ENCODE peak calls at places on chromosomes 7 and 10, in nine cellular contexts. V is H1, B is endothelial cell of umbilical vein, X is transverse colon, W is upper lobe of left lung, R is GM23338, Z is breast epithelium, Y is esophagus muscularis mucosa, I is prostate gland. H is an unnamed sample.

GRCh38 chr10:132444877-132445351 is 47.9 kb downstream of the PWWP2B start:
- DNase-seq in V (no peak), B (no peak), X (no peak), W (peak; percentile 73), R (no peak), Z (no peak), Y (no peak), I (no peak), H (peak; percentile 75)

GRCh38 chr10:119022846-119023552 is 6.5 kb upstream of the NANOS1 start:
- DNase-seq in V (no peak), B (no peak), X (no peak), W (no peak), R (peak; percentile 60), Z (no peak), Y (peak; percentile 78), I (no peak), H (no peak)

GRCh38 chr7:130363156-130363847 is 17.0 kb upstream of the CPA1 start:
- DNase-seq in V (no peak), B (no peak), X (no peak), W (no peak), R (no peak), Z (peak; percentile 60), Y (no peak), I (no peak), H (no peak)

GRCh38 chr10:113303747-113304146 is 249.1 kb upstream of the HABP2 start:
- DNase-seq in V (no peak), B (no peak), X (no peak), W (no peak), R (no peak), Z (no peak), Y (no peak), I (no peak), H (no peak)

GRCh38 chr7:148153611-148154010 is 437.0 kb upstream of the C7orf33 start:
- DNase-seq in V (no peak), B (no peak), X (peak; percentile 18), W (peak; percentile 87), R (no peak), Z (no peak), Y (peak; percentile 91), I (peak; percentile 28), H (peak; percentile 81)

GRCh38 chr7:64877714-64878610 is 25.1 kb upstream of the ZNF273 start:
- DNase-seq in V (no peak), B (no peak), X (no peak), W (peak; percentile 45), R (no peak), Z (no peak), Y (peak; percentile 89), I (no peak), H (no peak)

GRCh38 chr7:19294629-19295028 is 149.4 kb upstream of the FERD3L start:
- DNase-seq in V (no peak), B (no peak), X (no peak), W (no peak), R (no peak), Z (no peak), Y (no peak), I (no peak), H (no peak)

GRCh38 chr10:102628451-102628911 is 15.8 kb upstream of the TRIM8 start:
- DNase-seq in V (no peak), B (peak; percentile 30), X (no peak), W (no peak), R (no peak), Z (no peak), Y (no peak), I (no peak), H (peak; percentile 79)

GRCh38 chr10:12107781-12108180 is 21.7 kb upstream of the SEC61A2 start:
- DNase-seq in V (no peak), B (no peak), X (no peak), W (no peak), R (no peak), Z (no peak), Y (no peak), I (no peak), H (no peak)

GRCh38 chr10:12111528-12111927 is 17.9 kb upstream of the SEC61A2 start:
- DNase-seq in V (no peak), B (no peak), X (no peak), W (no peak), R (no peak), Z (no peak), Y (no peak), I (no peak), H (no peak)

GRCh38 chr10:12113627-12114026 is 15.8 kb upstream of the SEC61A2 start:
- DNase-seq in V (no peak), B (no peak), X (no peak), W (no peak), R (no peak), Z (no peak), Y (no peak), I (no peak), H (no peak)
- H3K4me1 ChIP-seq in V (no peaks in the 10 kb centered on the region), B (no peaks in the 10 kb centered on the region), X (no peaks in the 10 kb centered on the region), W (no peaks in the 10 kb centered on the region), R (no peaks in the 10 kb centered on the region), Z (no peaks in the 10 kb centered on the region), Y (no peaks in the 10 kb centered on the region), I (no peaks in the 10 kb centered on the region), H (peaks cover 12% of the 10 kb centered on the region)

DNA sequence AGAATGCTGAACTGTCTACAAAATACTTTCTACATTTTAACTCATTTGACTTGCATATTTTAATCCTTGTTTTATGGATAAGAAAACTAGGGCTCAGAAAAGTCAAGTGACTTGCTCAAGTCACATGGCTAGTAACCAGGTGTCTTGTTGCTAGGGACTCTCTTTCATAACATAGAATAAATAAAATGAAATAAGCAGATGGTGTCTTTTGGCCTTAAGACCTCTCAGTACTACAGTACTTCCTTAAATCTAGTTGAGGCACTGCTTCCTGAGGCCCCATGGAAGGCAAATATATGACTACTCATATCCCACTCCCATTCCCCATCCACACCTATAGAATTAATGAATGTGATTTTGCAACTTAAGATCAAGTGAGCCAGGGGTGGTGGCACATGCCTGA is 87.9 kb downstream of the CDK6 start:
- DNase-seq in V (no peak), B (no peak), X (no peak), W (no peak), R (no peak), Z (no peak), Y (no peak), I (no peak), H (no peak)
- H3K27ac ChIP-seq in V (no peak overlapping the region), B (no peak overlapping the region), X (no peak overlapping the region), W (no peak overlapping the region), R (no peak overlapping the region), Z (no peak overlapping the region), Y (no peak overlapping the region), I (no peak overlapping the region), H (no peak overlapping the region)

GRCh38 chr10:42987575-42987974 is 89.3 kb upstream of the RET start:
- DNase-seq in V (no peak), B (no peak), X (no peak), W (no peak), R (no peak), Z (no peak), Y (peak; percentile 60), I (no peak), H (no peak)
- TF ChIP-seq POLR2AphosphoS5 in V (no peak), B (no peak), X (no peak), W (no peak), R (no peak), Z (no peak), Y (no peak), I (no peak), H (no peak)

GRCh38 chr7:39615350-39615975 is 7.9 kb upstream of the RALA start:
- DNase-seq in V (no peak), B (peak; percentile 60), X (no peak), W (no peak), R (no peak), Z (no peak), Y (no peak), I (no peak), H (no peak)

GRCh38 chr7:39616138-39616537 is 7.2 kb upstream of the RALA start:
- DNase-seq in V (no peak), B (no peak), X (no peak), W (no peak), R (no peak), Z (no peak), Y (no peak), I (no peak), H (no peak)

GRCh38 chr7:39613577-39613976 is 9.8 kb upstream of the RALA start:
- DNase-seq in V (no peak), B (peak; percentile 79), X (no peak), W (no peak), R (no peak), Z (no peak), Y (no peak), I (no peak), H (no peak)

GRCh38 chr7:39617010-39617409 is 6.4 kb upstream of the RALA start:
- DNase-seq in V (no peak), B (no peak), X (no peak), W (no peak), R (no peak), Z (no peak), Y (no peak), I (no peak), H (no peak)

GRCh38 chr7:39614299-39614698 is 9.1 kb upstream of the RALA start:
- DNase-seq in V (no peak), B (no peak), X (no peak), W (no peak), R (no peak), Z (no peak), Y (no peak), I (no peak), H (no peak)
- H3K4me1 ChIP-seq in V (peaks cover 4% of the 10 kb centered on the region), B (peaks cover 55% of the 10 kb centered on the region), X (peaks cover 5% of the 10 kb centered on the region), W (peaks cover 10% of the 10 kb centered on the region), R (no peaks in the 10 kb centered on the region), Z (no peaks in the 10 kb centered on the region), Y (peaks cover 7% of the 10 kb centered on the region), I (no peaks in the 10 kb centered on the region), H (peaks cover 9% of the 10 kb centered on the region)

DNA sequence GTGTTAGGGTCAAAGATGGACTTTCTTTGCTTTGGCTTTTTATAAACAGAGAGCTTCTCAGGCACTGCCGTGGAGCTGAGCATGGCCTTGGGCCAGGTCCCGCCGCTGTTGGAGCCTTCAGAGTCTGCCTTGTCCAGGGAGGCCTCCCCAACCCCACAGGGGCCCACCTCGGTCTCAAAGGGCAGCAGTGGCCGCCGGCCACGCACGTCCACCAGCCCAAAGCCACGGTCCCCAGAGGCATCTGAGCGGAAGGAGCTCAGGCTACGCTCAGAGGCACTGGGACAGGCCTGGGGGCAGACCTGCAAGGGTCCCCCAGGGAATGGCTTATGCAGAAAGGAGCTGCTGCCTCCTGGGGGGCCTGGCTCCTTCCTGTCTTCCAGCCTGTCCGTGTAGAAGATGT is 105.0 kb downstream of the DLG5 start:
- DNase-seq in V (no peak), B (no peak), X (no peak), W (no peak), R (no peak), Z (no peak), Y (no peak), I (no peak), H (peak; percentile 66)
- H3K27ac ChIP-seq in V (no peak overlapping the region), B (no peak overlapping the region), X (no peak overlapping the region), W (no peak overlapping the region), R (no peak overlapping the region), Z (no peak overlapping the region), Y (peak overlapping the region; percentile 13), I (no peak overlapping the region), H (no peak overlapping the region)

DNA sequence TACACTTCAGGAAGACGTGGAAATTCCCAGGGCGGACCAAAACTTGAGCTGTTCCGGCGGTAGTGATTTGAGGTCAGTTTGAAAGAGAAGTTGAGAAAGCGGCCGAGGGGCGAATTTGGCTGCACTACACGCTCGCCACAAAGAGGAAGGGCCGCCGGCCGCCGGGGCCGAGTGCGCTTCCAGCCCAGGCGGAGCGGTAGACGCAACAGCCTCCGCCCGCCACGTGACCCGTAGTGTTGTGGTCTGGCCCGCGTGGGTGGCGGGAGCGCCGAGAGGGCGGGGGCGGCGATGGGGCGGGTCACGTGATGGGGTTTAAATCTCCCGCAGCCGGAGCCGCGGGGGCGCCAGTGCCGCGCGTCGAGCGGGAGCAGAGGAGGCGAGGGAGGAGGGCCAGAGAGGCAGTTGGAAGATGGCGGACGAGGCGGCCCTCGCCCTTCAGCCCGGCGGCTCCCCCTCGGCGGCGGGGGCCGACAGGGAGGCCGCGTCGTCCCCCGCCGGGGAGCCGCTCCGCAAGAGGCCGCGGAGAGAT is at the start of gene SIRT1:
- DNase-seq in V (peak; percentile 88), B (peak; percentile 96), X (peak; percentile 98), W (peak; percentile 99), R (peak; percentile 97), Z (peak; percentile 96), Y (peak; percentile 99), I (peak; percentile 97), H (peak; percentile 99)
- TF ChIP-seq POLR2AphosphoS5 in V (peak; percentile 99), B (peak; percentile 97), X (peak; percentile 97), W (peak; percentile 93), R (peak; percentile 92), Z (peak; percentile 96), Y (peak; percentile 99), I (peak; percentile 95), H (peak; percentile 99)

H was measured in spleen.